ENCODE peak calls at places on chromosomes 12 and 14, in nine cellular contexts. S is K562, I is body of pancreas, J is transverse colon, C is left lung, A is OCI-LY7, V is IMR-90, E is neural progenitor cell, N is tibial artery. U is an unnamed sample.

GRCh38 chr12:126895946-126896520 is 1370.9 kb upstream of the TMEM132C start:
- DNase-seq in S (no peak), I (no peak), J (no peak), C (no peak), A (no peak), V (no peak), E (no peak), N (no peak), U (no peak)

GRCh38 chr14:38065101-38065762 is 142.5 kb upstream of the SSTR1 start:
- DNase-seq in S (no peak), I (no peak), J (no peak), C (no peak), A (peak; percentile 66), V (no peak), E (no peak), N (no peak), U (no peak)

GRCh38 chr14:64761441-64762043 is 57.3 kb downstream of the PLEKHG3 start:
- DNase-seq in S (no peak), I (no peak), J (no peak), C (no peak), A (no peak), V (peak; percentile 49), E (no peak), N (peak; percentile 73), U (peak; percentile 19)

GRCh38 chr12:39672976-39673375 is 53.4 kb upstream of the ABCD2 start:
- DNase-seq in S (no peak), I (no peak), J (no peak), C (no peak), A (no peak), V (no peak), E (no peak), N (no peak), U (no peak)

GRCh38 chr14:53368714-53369191 is 215.6 kb upstream of the DDHD1 start:
- DNase-seq in S (no peak), I (no peak), J (no peak), C (no peak), A (no peak), V (peak; percentile 88), E (no peak), N (no peak), U (no peak)

GRCh38 chr12:47808574-47809380 is 10.9 kb downstream of the HDAC7 start:
- DNase-seq in S (peak; percentile 60), I (no peak), J (peak; percentile 38), C (peak; percentile 87), A (peak; percentile 70), V (peak; percentile 44), E (peak; percentile 20), N (no peak), U (no peak)

GRCh38 chr14:24082411-24083080 is 11.2 kb downstream of the CPNE6 start:
- DNase-seq in S (no peak), I (no peak), J (no peak), C (peak; percentile 43), A (no peak), V (no peak), E (no peak), N (no peak), U (peak; percentile 28)

GRCh38 chr14:74401504-74402241 is 24.3 kb downstream of the SYNDIG1L start:
- DNase-seq in S (peak; percentile 14), I (no peak), J (peak; percentile 62), C (no peak), A (peak; percentile 92), V (no peak), E (peak; percentile 76), N (peak; percentile 60), U (peak; percentile 33)

GRCh38 chr14:51846631-51847488 is 13.6 kb upstream of the GNG2 start:
- DNase-seq in S (no peak), I (no peak), J (peak; percentile 67), C (peak; percentile 80), A (peak; percentile 96), V (peak; percentile 53), E (peak; percentile 84), N (no peak), U (peak; percentile 56)

GRCh38 chr12:104751594-104751993 is 206.5 kb downstream of the SLC41A2 start:
- DNase-seq in S (no peak), I (no peak), J (no peak), C (no peak), A (peak; percentile 65), V (no peak), E (no peak), N (no peak), U (no peak)

GRCh38 chr12:53179694-53180269 is 740 bp upstream of the ZNF740 start:
- DNase-seq in S (no peak), I (no peak), J (peak; percentile 45), C (no peak), A (no peak), V (no peak), E (no peak), N (no peak), U (no peak)

GRCh38 chr12:42459336-42459847 is 130.2 kb downstream of the PRICKLE1 start:
- DNase-seq in S (no peak), I (no peak), J (no peak), C (no peak), A (no peak), V (no peak), E (no peak), N (no peak), U (no peak)

GRCh38 chr12:116141833-116142162 is 135.7 kb downstream of the MED13L start:
- DNase-seq in S (no peak), I (no peak), J (no peak), C (no peak), A (no peak), V (no peak), E (no peak), N (no peak), U (no peak)

GRCh38 chr12:116142936-116143882 is 134.3 kb downstream of the MED13L start:
- DNase-seq in S (no peak), I (no peak), J (no peak), C (no peak), A (no peak), V (peak; percentile 89), E (no peak), N (no peak), U (no peak)

GRCh38 chr12:116138781-116139180 is 138.7 kb downstream of the MED13L start:
- DNase-seq in S (no peak), I (no peak), J (no peak), C (no peak), A (no peak), V (no peak), E (no peak), N (no peak), U (no peak)

GRCh38 chr12:116140559-116140958 is 136.9 kb downstream of the MED13L start:
- DNase-seq in S (no peak), I (no peak), J (no peak), C (no peak), A (no peak), V (no peak), E (no peak), N (no peak), U (no peak)

GRCh38 chr12:116141110-116141832 is 136.2 kb downstream of the MED13L start:
- DNase-seq in S (no peak), I (no peak), J (no peak), C (no peak), A (peak; percentile 17), V (no peak), E (no peak), N (no peak), U (no peak)
- TF ChIP-seq CTCF in S (no peak), I (peak; percentile 25), J (no peak), C (no peak), A (peak; percentile 64), V (peak; percentile 31), E (no peak), N (no peak), U (peak; percentile 41)

GRCh38 chr12:120100630-120101029 is 15.9 kb downstream of the RAB35 start:
- DNase-seq in S (no peak), I (peak; percentile 61), J (peak; percentile 46), C (peak; percentile 68), A (no peak), V (peak; percentile 58), E (no peak), N (peak; percentile 94), U (peak; percentile 95)
- H3K4me1 ChIP-seq in S (peaks cover 35% of the 10 kb centered on the region), I (peaks cover 15% of the 10 kb centered on the region), J (peaks cover 17% of the 10 kb centered on the region), C (peaks cover 8% of the 10 kb centered on the region), A (no peaks in the 10 kb centered on the region), V (peaks cover 7% of the 10 kb centered on the region), E (peaks cover 7% of the 10 kb centered on the region), N (no peaks in the 10 kb centered on the region), U (peaks cover 28% of the 10 kb centered on the region)

DNA sequence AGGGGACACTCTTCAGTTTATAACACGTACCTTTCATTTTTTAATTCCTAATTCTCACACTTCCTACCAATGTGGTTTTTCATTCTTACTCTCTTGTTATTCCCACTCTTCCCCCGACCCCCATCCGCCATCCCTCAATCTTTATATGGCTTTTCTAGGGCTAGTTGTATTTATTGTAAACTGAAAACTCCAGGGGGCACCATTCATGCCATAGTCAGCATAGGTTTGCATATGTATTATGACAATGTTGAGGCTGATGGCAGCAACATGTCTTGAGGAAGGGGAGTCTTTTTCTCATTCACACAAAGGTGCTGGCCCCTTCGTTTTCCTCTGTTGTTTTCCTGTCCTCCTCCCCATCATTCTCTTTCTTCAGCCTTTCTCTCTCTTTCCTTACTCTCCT is 27.7 kb upstream of the LTA4H start:
- DNase-seq in S (no peak), I (no peak), J (no peak), C (no peak), A (peak; percentile 25), V (peak; percentile 25), E (no peak), N (no peak), U (no peak)
- TF ChIP-seq CTCF in S (peak; percentile 20), I (no peak), J (no peak), C (no peak), A (peak; percentile 61), V (no peak), E (no peak), N (no peak), U (no peak)

GRCh38 chr14:61581955-61582615 is 113.2 kb upstream of the HIF1A start:
- DNase-seq in S (no peak), I (no peak), J (no peak), C (no peak), A (no peak), V (no peak), E (no peak), N (no peak), U (no peak)

GRCh38 chr14:61575751-61576150 is 119.6 kb upstream of the HIF1A start:
- DNase-seq in S (no peak), I (no peak), J (no peak), C (no peak), A (no peak), V (no peak), E (no peak), N (no peak), U (no peak)

GRCh38 chr14:61577506-61577931 is 117.8 kb upstream of the HIF1A start:
- DNase-seq in S (no peak), I (no peak), J (no peak), C (no peak), A (no peak), V (no peak), E (no peak), N (no peak), U (no peak)

GRCh38 chr14:61581340-61581739 is 114.0 kb upstream of the HIF1A start:
- DNase-seq in S (no peak), I (no peak), J (no peak), C (no peak), A (no peak), V (no peak), E (no peak), N (no peak), U (no peak)

DNA sequence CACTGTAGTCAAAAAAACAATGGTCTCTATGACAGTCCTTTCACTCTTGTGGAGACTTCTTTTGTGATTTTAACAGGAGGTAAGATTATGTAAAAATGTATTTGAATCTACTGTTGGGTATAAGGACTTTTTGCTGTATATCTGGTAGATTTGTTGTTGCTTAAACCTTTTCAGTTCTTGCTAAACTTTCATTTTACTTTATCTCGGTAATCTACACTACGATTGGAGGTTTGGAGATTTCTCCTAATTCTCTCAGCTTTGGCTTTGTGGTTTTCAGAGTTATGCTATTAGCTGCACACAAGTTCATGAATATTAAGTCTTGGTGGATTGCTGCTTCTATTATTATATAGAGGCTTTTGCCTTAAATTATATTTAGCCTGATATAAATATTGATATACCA is 116.6 kb upstream of the HIF1A start:
- DNase-seq in S (no peak), I (no peak), J (no peak), C (no peak), A (no peak), V (no peak), E (no peak), N (no peak), U (no peak)
- H3K4me1 ChIP-seq in S (no peaks in the 10 kb centered on the region), I (peaks cover 17% of the 10 kb centered on the region), J (peaks cover 8% of the 10 kb centered on the region), C (no peaks in the 10 kb centered on the region), A (no peaks in the 10 kb centered on the region), V (peaks cover 11% of the 10 kb centered on the region), E (peaks cover 16% of the 10 kb centered on the region), N (no peaks in the 10 kb centered on the region), U (no peaks in the 10 kb centered on the region)

U was measured in psoas muscle.